ENCODE peak calls at places on chromosomes 2 and 18, in six cellular contexts. T is LoVo; U is sigmoid colon; F is CD4-positive, CD25-positive, alpha-beta regulatory T cell; Y is activated T-cell treated with anti-CD3 and anti-CD28 coated beads, Interleukin-2, amount 50 U/mL, for 72 hours; R is WERI-Rb-1. G is an unnamed sample.

GRCh38 chr18:6146309-6146661 is 251.0 kb upstream of the TMEM200C start:
- DNase-seq in Y (no peak), F (no peak), R (no peak), U (no peak), T (no peak), G (no peak)

GRCh38 chr2:26784570-26785234 is 1.2 kb upstream of the CENPA start:
- DNase-seq in U (no peak), Y (no peak), T (no peak), R (no peak), F (no peak), G (no peak)

GRCh38 chr2:40440835-40441234 is 11.1 kb downstream of the SLC8A1 start:
- DNase-seq in R (no peak), Y (no peak), F (no peak), T (no peak), U (no peak), G (no peak)

GRCh38 chr2:362924-363323 is 75.0 kb upstream of the ALKAL2 start:
- DNase-seq in U (no peak), T (no peak), Y (no peak), R (no peak), F (no peak), G (no peak)

GRCh38 chr2:168181825-168182224 is 65.6 kb downstream of the STK39 start:
- DNase-seq in U (no peak), T (no peak), Y (no peak), F (no peak), R (no peak), G (no peak)

GRCh38 chr2:36173760-36174362 is 181.7 kb upstream of the CRIM1 start:
- DNase-seq in R (no peak), U (no peak), F (no peak), Y (no peak), T (no peak), G (peak)

GRCh38 chr2:57549642-57550102 is 496.9 kb upstream of the VRK2 start:
- DNase-seq in F (no peak), T (no peak), U (no peak), Y (no peak), R (no peak), G (no peak)

GRCh38 chr2:40346535-40347354 is 105.1 kb downstream of the SLC8A1 start:
- DNase-seq in R (no peak), F (no peak), U (no peak), T (no peak), Y (no peak), G (no peak)

GRCh38 chr2:190469770-190470169 is 61.6 kb downstream of the MFSD6 start:
- DNase-seq in U (peak), R (no peak), T (peak), Y (no peak), F (no peak), G (no peak)

GRCh38 chr2:23420840-23421476 is 36.0 kb downstream of the KLHL29 start:
- DNase-seq in F (no peak), T (no peak), U (no peak), Y (no peak), R (no peak), G (no peak)

GRCh38 chr2:112073875-112074274 is 18.8 kb downstream of the TMEM87B start:
- DNase-seq in Y (no peak), T (no peak), F (no peak), U (no peak), R (no peak), G (no peak)

GRCh38 chr18:7755753-7756475 is 188.8 kb downstream of the PTPRM start:
- DNase-seq in Y (no peak), T (no peak), R (no peak), U (no peak), F (no peak), G (peak)

GRCh38 chr18:50606609-50607008 is 46.7 kb downstream of the MAPK4 start:
- DNase-seq in U (no peak), Y (no peak), R (no peak), T (no peak), F (no peak), G (no peak)

GRCh38 chr18:46412831-46413371 is 244.1 kb downstream of the LOXHD1 start:
- DNase-seq in F (no peak), R (no peak), U (no peak), T (no peak), Y (no peak), G (no peak)

GRCh38 chr18:29457316-29457715 is 1280.4 kb upstream of the CDH2 start:
- DNase-seq in U (no peak), T (no peak), F (no peak), R (no peak), Y (no peak), G (no peak)

GRCh38 chr2:233968556-233968955 is 51.4 kb downstream of the TRPM8 start:
- DNase-seq in T (no peak), R (no peak), Y (no peak), F (no peak), U (no peak), G (no peak)

GRCh38 chr2:60474301-60474700 is 79.2 kb downstream of the BCL11A start:
- DNase-seq in T (no peak), R (no peak), Y (no peak), U (no peak), F (no peak), G (no peak)

GRCh38 chr18:54772081-54772480 is 56.2 kb upstream of the RAB27B start:
- DNase-seq in U (no peak), R (no peak), T (no peak), F (no peak), Y (no peak), G (no peak)

GRCh38 chr2:146927080-146927714 is 917.6 kb upstream of the ACVR2A start:
- DNase-seq in U (peak), Y (no peak), F (no peak), T (peak), R (peak), G (peak)

GRCh38 chr18:24181806-24182205 is 42.9 kb downstream of the CABYR start:
- DNase-seq in R (no peak), U (no peak), T (no peak), Y (no peak), F (no peak), G (no peak)

GRCh38 chr2:55718165-55719008 is 24.7 kb upstream of the PNPT1 start:
- DNase-seq in R (peak), Y (peak), U (no peak), T (peak), F (no peak), G (peak)

GRCh38 chr18:76679259-76679658 is 143.1 kb upstream of the ZNF236 start:
- DNase-seq in Y (no peak), F (no peak), U (no peak), T (no peak), R (peak), G (peak)

GRCh38 chr18:51196811-51197660 is 445 bp downstream of the MEX3C start:
- DNase-seq in R (peak), F (peak), U (peak), T (peak), Y (no peak), G (no peak)

G was measured in HepG2.